ENCODE peak calls at places on chromosomes 12 and 14, in nine cellular contexts. T is ascending aorta; K is IMR-90; R is uterus; U is tibial nerve; V is CD8-positive, alpha-beta T cell; G is aorta; I is BJ; S is cardiac muscle cell. C is an unnamed sample.

GRCh38 chr12:58750484-58750883 is 169.8 kb downstream of the LRIG3 start:
- DNase-seq in T (no peak), K (peak; percentile 98), R (no peak), U (no peak), V (no peak), G (no peak), I (peak; percentile 88), S (no peak), C (peak; percentile 91)

GRCh38 chr12:67434653-67435375 is 165.7 kb downstream of the CAND1 start:
- DNase-seq in T (peak; percentile 64), K (peak; percentile 99), R (peak; percentile 22), U (no peak), V (no peak), G (no peak), I (peak; percentile 98), S (no peak), C (peak; percentile 67)

GRCh38 chr12:132279184-132279889 is 50.1 kb downstream of the GALNT9 start:
- DNase-seq in T (no peak), K (peak; percentile 9), R (no peak), U (no peak), V (no peak), G (no peak), I (no peak), S (no peak), C (no peak)

GRCh38 chr14:95695051-95695450 is 8.8 kb downstream of the TCL1B start:
- DNase-seq in T (no peak), K (no peak), R (no peak), U (no peak), V (no peak), G (no peak), I (no peak), S (no peak), C (no peak)

GRCh38 chr14:23409475-23409874 is 1.4 kb upstream of the MYH6 start:
- DNase-seq in T (no peak), K (no peak), R (no peak), U (no peak), V (no peak), G (no peak), I (no peak), S (no peak), C (no peak)

GRCh38 chr12:9782547-9783382 is 22.1 kb upstream of the CD69 start:
- DNase-seq in T (no peak), K (no peak), R (no peak), U (no peak), V (no peak), G (no peak), I (no peak), S (no peak), C (no peak)

GRCh38 chr12:41368006-41368405 is 179.9 kb downstream of the PDZRN4 start:
- DNase-seq in T (no peak), K (peak; percentile 1), R (no peak), U (no peak), V (no peak), G (no peak), I (no peak), S (no peak), C (no peak)

GRCh38 chr14:34700622-34701130 is 13.7 kb downstream of the CFL2 start:
- DNase-seq in T (no peak), K (no peak), R (no peak), U (no peak), V (no peak), G (no peak), I (no peak), S (no peak), C (no peak)

GRCh38 chr12:75446857-75447256 is 33.7 kb upstream of the GLIPR1 start:
- DNase-seq in T (no peak), K (peak; percentile 85), R (no peak), U (no peak), V (no peak), G (no peak), I (peak; percentile 53), S (no peak), C (peak; percentile 73)

GRCh38 chr14:104827173-104828055 is 26.5 kb downstream of the ZBTB42 start:
- DNase-seq in T (peak; percentile 65), K (peak; percentile 32), R (peak; percentile 37), U (no peak), V (peak; percentile 63), G (no peak), I (no peak), S (peak; percentile 92), C (peak; percentile 20)

GRCh38 chr14:104882325-104882973 is 17.4 kb downstream of the CEP170B start:
- DNase-seq in T (peak; percentile 54), K (no peak), R (no peak), U (no peak), V (no peak), G (peak; percentile 64), I (no peak), S (no peak), C (peak; percentile 76)

GRCh38 chr14:38042356-38042755 is 165.3 kb upstream of the SSTR1 start:
- DNase-seq in T (no peak), K (peak; percentile 75), R (no peak), U (no peak), V (no peak), G (no peak), I (peak; percentile 76), S (no peak), C (no peak)

GRCh38 chr14:76923422-76924362 is 97.5 kb downstream of the LRRC74A start:
- DNase-seq in T (no peak), K (no peak), R (no peak), U (no peak), V (no peak), G (no peak), I (no peak), S (no peak), C (no peak)

GRCh38 chr14:99755068-99755405 is 38.2 kb upstream of the EML1 start:
- DNase-seq in T (no peak), K (no peak), R (no peak), U (no peak), V (no peak), G (peak; percentile 47), I (no peak), S (no peak), C (no peak)

GRCh38 chr12:47930634-47931033 is 25.8 kb upstream of the VDR start:
- DNase-seq in T (no peak), K (no peak), R (no peak), U (no peak), V (no peak), G (no peak), I (no peak), S (no peak), C (no peak)

GRCh38 chr14:96129128-96129736 is 75.4 kb upstream of the BDKRB2 start:
- DNase-seq in T (no peak), K (no peak), R (no peak), U (no peak), V (no peak), G (no peak), I (no peak), S (no peak), C (no peak)

GRCh38 chr14:100536721-100537700 is 50.2 kb downstream of the BEGAIN start:
- DNase-seq in T (peak; percentile 47), K (no peak), R (peak; percentile 13), U (peak; percentile 13), V (no peak), G (peak; percentile 62), I (no peak), S (no peak), C (no peak)

GRCh38 chr14:86604546-86604945 is 1074.6 kb downstream of the FLRT2 start:
- DNase-seq in T (no peak), K (peak; percentile 61), R (no peak), U (no peak), V (no peak), G (no peak), I (no peak), S (no peak), C (peak; percentile 65)

GRCh38 chr12:32273712-32274111 is 125.6 kb upstream of the FGD4 start:
- DNase-seq in T (no peak), K (no peak), R (no peak), U (no peak), V (peak; percentile 76), G (no peak), I (no peak), S (peak; percentile 38), C (no peak)

GRCh38 chr14:20343855-20344205 is 395 bp downstream of the PARP2 start:
- DNase-seq in T (no peak), K (peak; percentile 48), R (no peak), U (no peak), V (no peak), G (no peak), I (no peak), S (no peak), C (no peak)

DNA sequence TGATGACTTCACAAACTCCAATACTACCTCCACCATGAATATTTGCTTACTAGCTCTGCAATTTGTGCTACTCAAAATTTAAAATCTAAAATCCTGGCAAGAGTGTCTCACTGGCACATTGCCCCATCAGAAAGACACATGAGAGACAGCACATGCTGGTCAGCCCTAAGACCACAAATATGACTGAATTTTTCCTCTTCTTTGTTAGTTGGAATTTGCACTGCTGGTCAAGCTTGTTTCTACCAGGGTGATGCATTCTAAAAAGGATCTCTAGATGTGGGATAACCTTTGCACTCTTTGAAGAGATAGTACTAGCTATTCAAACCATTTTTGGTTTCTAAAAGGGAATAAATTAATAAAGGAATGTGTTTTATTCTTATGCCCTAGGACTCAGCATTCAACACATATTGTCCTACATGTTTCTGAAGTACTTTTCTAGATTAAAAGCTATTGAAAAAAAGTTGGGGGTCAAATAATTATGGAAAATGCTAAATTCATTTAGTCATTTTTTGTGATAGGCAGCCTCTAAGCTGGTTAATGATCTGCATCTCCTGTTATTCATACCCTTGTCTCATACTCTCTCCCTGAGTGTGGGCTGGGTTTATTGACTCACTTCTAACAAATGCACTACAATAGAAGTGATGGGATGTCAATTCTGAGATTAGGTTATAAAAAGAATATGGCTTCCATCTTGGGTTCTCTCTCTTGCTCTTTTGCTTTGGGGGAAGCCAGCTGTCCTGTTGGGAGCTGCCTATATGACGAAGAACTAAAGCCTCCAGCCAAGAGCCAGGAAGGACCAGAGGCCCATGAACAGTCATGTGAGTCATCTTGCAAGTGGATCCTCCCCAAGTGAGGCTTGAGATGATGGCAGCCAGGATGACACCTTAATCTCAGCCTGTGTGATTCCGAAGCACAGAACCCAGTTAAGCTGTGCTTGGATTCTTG is 211.5 kb upstream of the CRY1 start:
- DNase-seq in T (no peak), K (no peak), R (no peak), U (no peak), V (no peak), G (no peak), I (no peak), S (no peak), C (peak; percentile 24)
- H3K27me3 ChIP-seq in T (no peaks in the 10 kb centered on the region), K (peaks cover 12% of the 10 kb centered on the region), R (no peaks in the 10 kb centered on the region), U (peaks cover 7% of the 10 kb centered on the region), V (no peaks in the 10 kb centered on the region), G (no peaks in the 10 kb centered on the region), I (no peaks in the 10 kb centered on the region), S (peaks cover 19% of the 10 kb centered on the region), C (no peaks in the 10 kb centered on the region)

GRCh38 chr12:13471471-13471870 is 274.9 kb downstream of the EMP1 start:
- DNase-seq in T (no peak), K (no peak), R (no peak), U (no peak), V (no peak), G (no peak), I (no peak), S (no peak), C (no peak)
- H3K27me3 ChIP-seq in T (no peaks in the 10 kb centered on the region), K (no peaks in the 10 kb centered on the region), R (no peaks in the 10 kb centered on the region), U (no peaks in the 10 kb centered on the region), V (no peaks in the 10 kb centered on the region), G (no peaks in the 10 kb centered on the region), I (no peaks in the 10 kb centered on the region), S (no peaks in the 10 kb centered on the region), C (peaks cover 4% of the 10 kb centered on the region)

GRCh38 chr14:72404106-72404774 is 472.0 kb downstream of the RGS6 start:
- DNase-seq in T (no peak), K (no peak), R (no peak), U (no peak), V (no peak), G (no peak), I (no peak), S (no peak), C (no peak)
- H3K27me3 ChIP-seq in T (no peaks in the 10 kb centered on the region), K (peaks cover 1% of the 10 kb centered on the region), R (no peaks in the 10 kb centered on the region), U (no peaks in the 10 kb centered on the region), V (peaks cover 6% of the 10 kb centered on the region), G (no peaks in the 10 kb centered on the region), I (no peaks in the 10 kb centered on the region), S (no peaks in the 10 kb centered on the region), C (peaks cover 1% of the 10 kb centered on the region)

GRCh38 chr12:49342914-49343731 is 3.6 kb upstream of the DNAJC22 start:
- DNase-seq in T (no peak), K (no peak), R (no peak), U (no peak), V (no peak), G (no peak), I (no peak), S (no peak), C (no peak)
- H3K27me3 ChIP-seq in T (peaks cover 17% of the 10 kb centered on the region), K (peaks cover 83% of the 10 kb centered on the region), R (peaks cover 31% of the 10 kb centered on the region), U (peaks cover 91% of the 10 kb centered on the region), V (peaks cover 29% of the 10 kb centered on the region), G (no peaks in the 10 kb centered on the region), I (peaks cover 57% of the 10 kb centered on the region), S (peaks cover 100% of the 10 kb centered on the region), C (peaks cover 25% of the 10 kb centered on the region)